ENCODE peak calls at places on chromosome 4, in seven cellular contexts. P, U, R, Z, H, Y and N are unnamed samples.

GRCh38 chr4:178185517-178185916 is 743.3 kb upstream of the AGA start:
- DNase-seq in P (no peak), U (no peak), R (no peak), Z (no peak), H (no peak), Y (no peak), N (no peak)

GRCh38 chr4:137576437-137576836 is 44.1 kb upstream of the PCDH18 start:
- DNase-seq in P (peak; percentile 44), U (no peak), R (peak; percentile 8), Z (no peak), H (no peak), Y (no peak), N (no peak)

GRCh38 chr4:143399113-143399949 is 62.7 kb downstream of the GAB1 start:
- DNase-seq in P (peak; percentile 27), U (no peak), R (peak; percentile 49), Z (no peak), H (peak; percentile 29), Y (no peak), N (peak; percentile 49)

GRCh38 chr4:152606800-152607577 is 71.1 kb upstream of the FBXW7 start:
- DNase-seq in P (no peak), U (no peak), R (no peak), Z (no peak), H (no peak), Y (no peak), N (no peak)

GRCh38 chr4:166887457-166887856 is 346.8 kb downstream of the SPOCK3 start:
- DNase-seq in P (no peak), U (no peak), R (no peak), Z (no peak), H (no peak), Y (no peak), N (no peak)

GRCh38 chr4:82515705-82516104 is 46.1 kb downstream of the TMEM150C start:
- DNase-seq in P (peak; percentile 72), U (peak; percentile 36), R (peak; percentile 78), Z (no peak), H (peak; percentile 59), Y (no peak), N (peak; percentile 28)

GRCh38 chr4:130576218-130576617 is 1480.3 kb downstream of the C4orf33 start:
- DNase-seq in P (no peak), U (no peak), R (no peak), Z (no peak), H (no peak), Y (no peak), N (no peak)

GRCh38 chr4:38069271-38069760 is 109.1 kb downstream of the PTTG2 start:
- DNase-seq in P (no peak), U (no peak), R (peak; percentile 84), Z (no peak), H (no peak), Y (no peak), N (no peak)

GRCh38 chr4:52028970-52029369 is 8.8 kb upstream of the LRRC66 start:
- DNase-seq in P (peak; percentile 68), U (no peak), R (peak; percentile 67), Z (no peak), H (no peak), Y (no peak), N (no peak)

GRCh38 chr4:41349021-41349420 is 92.3 kb downstream of the UCHL1 start:
- DNase-seq in P (no peak), U (no peak), R (no peak), Z (no peak), H (no peak), Y (no peak), N (peak; percentile 12)

GRCh38 chr4:74400395-74400794 is 35.5 kb downstream of the EREG start:
- DNase-seq in P (no peak), U (no peak), R (no peak), Z (no peak), H (no peak), Y (no peak), N (no peak)

GRCh38 chr4:53704329-53704728 is 113.0 kb upstream of the LNX1 start:
- DNase-seq in P (no peak), U (no peak), R (no peak), Z (no peak), H (no peak), Y (no peak), N (no peak)

GRCh38 chr4:75995727-75996126 is 5.0 kb upstream of the SDAD1 start:
- DNase-seq in P (peak; percentile 60), U (no peak), R (peak; percentile 66), Z (no peak), H (peak; percentile 3), Y (no peak), N (peak; percentile 64)

GRCh38 chr4:146661368-146661767 is 22.7 kb downstream of the POU4F2 start:
- DNase-seq in P (no peak), U (no peak), R (no peak), Z (no peak), H (no peak), Y (no peak), N (no peak)

GRCh38 chr4:1512738-1513660 is 106.8 kb upstream of the NKX1-1 start:
- DNase-seq in P (peak; percentile 16), U (no peak), R (no peak), Z (peak; percentile 35), H (no peak), Y (peak; percentile 59), N (no peak)

GRCh38 chr4:184329235-184330007 is 111.7 kb upstream of the ENPP6 start:
- DNase-seq in P (no peak), U (no peak), R (no peak), Z (no peak), H (no peak), Y (no peak), N (no peak)

GRCh38 chr4:64158648-64159326 is 250.5 kb downstream of the TECRL start:
- DNase-seq in P (peak; percentile 47), U (peak; percentile 43), R (peak; percentile 64), Z (no peak), H (peak; percentile 41), Y (peak; percentile 38), N (peak; percentile 47)

GRCh38 chr4:115851918-115852766 is 738.7 kb upstream of the NDST4 start:
- DNase-seq in P (no peak), U (peak; percentile 25), R (peak; percentile 22), Z (no peak), H (peak; percentile 56), Y (no peak), N (peak; percentile 15)

GRCh38 chr4:2834001-2834921 is 9.4 kb upstream of the ADD1 start:
- DNase-seq in P (no peak), U (no peak), R (no peak), Z (no peak), H (no peak), Y (no peak), N (peak; percentile 19)

GRCh38 chr4:10096201-10096975 is 20.2 kb downstream of the WDR1 start:
- DNase-seq in P (peak; percentile 87), U (peak; percentile 75), R (peak; percentile 94), Z (peak; percentile 17), H (no peak), Y (peak; percentile 67), N (peak; percentile 96)

GRCh38 chr4:55446578-55446922 is 50.8 kb downstream of the TMEM165 start:
- DNase-seq in P (no peak), U (no peak), R (peak; percentile 41), Z (no peak), H (no peak), Y (no peak), N (no peak)

GRCh38 chr4:67712650-67713530 is 11.9 kb upstream of the UBA6 start:
- DNase-seq in P (no peak), U (no peak), R (no peak), Z (no peak), H (no peak), Y (no peak), N (no peak)

GRCh38 chr4:158721680-158722079 is 1.5 kb downstream of the PPID start:
- DNase-seq in P (no peak), U (no peak), R (no peak), Z (no peak), H (no peak), Y (no peak), N (no peak)